ENCODE peak calls at places on chromosomes 16 and 17, in nine cellular contexts. Y is IMR-90, N is GM23338, U is PC-3, K is GM23248, M is fibroblast of lung, Z is DND-41, V is H9, X is hepatocyte. T is an unnamed sample. For H3K4me1 and H4K20me1, the result is how much of the 10 kb centered on the place peaks cover.

GRCh38 chr16:83211711-83212110 is 584.9 kb downstream of the CDH13 start:
- DNase-seq in Y (no peak), N (peak), U (no peak), K (no peak), M (no peak), Z (no peak), V (no peak), X (no peak), T (no peak)

GRCh38 chr17:43169561-43170139 is 1.4 kb upstream of the NBR1 start:
- DNase-seq in Y (peak), N (peak), U (peak), K (peak), M (peak), Z (peak), V (peak), X (peak), T (peak)

GRCh38 chr17:81991684-81992513 is 14.5 kb downstream of the ASPSCR1 start:
- DNase-seq in Y (peak), N (no peak), U (peak), K (peak), M (peak), Z (no peak), V (peak), X (peak), T (peak)

GRCh38 chr17:29345066-29345465 is 45.1 kb upstream of the TAOK1 start:
- DNase-seq in Y (no peak), N (no peak), U (no peak), K (no peak), M (no peak), Z (no peak), V (no peak), X (no peak), T (no peak)

GRCh38 chr17:68733241-68734176 is 132.3 kb upstream of the FAM20A start:
- DNase-seq in Y (peak), N (peak), U (no peak), K (peak), M (peak), Z (no peak), V (peak), X (peak), T (no peak)

GRCh38 chr16:75110637-75111513 is 5.7 kb downstream of the LDHD start:
- DNase-seq in Y (peak), N (peak), U (peak), K (peak), M (peak), Z (peak), V (peak), X (peak), T (peak)

GRCh38 chr16:13436641-13437423 is 483.1 kb upstream of the ERCC4 start:
- DNase-seq in Y (no peak), N (no peak), U (peak), K (no peak), M (no peak), Z (no peak), V (no peak), X (peak), T (no peak)

GRCh38 chr17:3667366-3668278 is 756 bp downstream of the TAX1BP3 start:
- DNase-seq in Y (peak), N (peak), U (peak), K (peak), M (peak), Z (no peak), V (peak), X (peak), T (peak)

GRCh38 chr17:73091770-73092517 is 544 bp downstream of the SLC39A11 start:
- DNase-seq in Y (peak), N (peak), U (peak), K (peak), M (peak), Z (no peak), V (peak), X (peak), T (peak)

GRCh38 chr17:46044286-46044928 is 45.4 kb downstream of the STH start:
- DNase-seq in Y (peak), N (peak), U (peak), K (peak), M (peak), Z (peak), V (peak), X (peak), T (peak)

GRCh38 chr16:87457724-87458423 is 35.0 kb downstream of the ZCCHC14 start:
- DNase-seq in Y (peak), N (no peak), U (peak), K (peak), M (peak), Z (no peak), V (no peak), X (peak), T (peak)

GRCh38 chr16:74035816-74036215 is 260.8 kb upstream of the PSMD7 start:
- DNase-seq in Y (peak), N (peak), U (peak), K (peak), M (peak), Z (peak), V (no peak), X (peak), T (no peak)

GRCh38 chr16:81237282-81237681 is 1.2 kb upstream of the BCO1 start:
- DNase-seq in Y (no peak), N (no peak), U (peak), K (no peak), M (peak), Z (no peak), V (no peak), X (no peak), T (peak)

GRCh38 chr17:60442271-60443201 is 20.2 kb downstream of the CHCT1 start:
- DNase-seq in Y (peak), N (no peak), U (peak), K (peak), M (peak), Z (no peak), V (no peak), X (no peak), T (peak)

GRCh38 chr17:49516190-49516589 is 21.1 kb downstream of the NGFR start:
- DNase-seq in Y (no peak), N (no peak), U (no peak), K (peak), M (no peak), Z (no peak), V (no peak), X (no peak), T (peak)

GRCh38 chr16:29899516-29900101 is at the start of gene SEZ6L2:
- DNase-seq in Y (peak), N (peak), U (peak), K (peak), M (peak), Z (peak), V (peak), X (peak), T (peak)

GRCh38 chr16:85891776-85892166 is 7.2 kb upstream of the IRF8 start:
- DNase-seq in Y (no peak), N (no peak), U (no peak), K (no peak), M (no peak), Z (no peak), V (no peak), X (peak), T (no peak)

GRCh38 chr16:30628628-30629342 is 18.6 kb upstream of the ZNF689 start:
- DNase-seq in Y (peak), N (peak), U (peak), K (peak), M (peak), Z (peak), V (peak), X (peak), T (peak)

GRCh38 chr17:17419621-17420020 is 57.2 kb upstream of the MED9 start:
- DNase-seq in Y (no peak), N (no peak), U (no peak), K (no peak), M (no peak), Z (no peak), V (no peak), X (no peak), T (no peak)

GRCh38 chr17:58224315-58224714 is 5.3 kb upstream of the MKS1 start:
- DNase-seq in Y (peak), N (no peak), U (peak), K (peak), M (peak), Z (no peak), V (no peak), X (no peak), T (no peak)

GRCh38 chr17:2207815-2208515 is 95.6 kb downstream of the SMG6 start:
- DNase-seq in Y (no peak), N (no peak), U (no peak), K (no peak), M (no peak), Z (no peak), V (no peak), X (no peak), T (peak)

GRCh38 chr17:75873587-75874322 is 4.6 kb downstream of the TRIM47 start:
- DNase-seq in Y (no peak), N (no peak), U (no peak), K (no peak), M (no peak), Z (no peak), V (no peak), X (no peak), T (peak)

GRCh38 chr17:30273373-30273772 is 18.4 kb downstream of the BLMH start:
- DNase-seq in Y (peak), N (no peak), U (no peak), K (no peak), M (peak), Z (no peak), V (no peak), X (no peak), T (no peak)

GRCh38 chr16:77211880-77212735 is 12.9 kb downstream of the SYCE1L start:
- DNase-seq in Y (no peak), N (peak), U (peak), K (peak), M (peak), Z (no peak), V (peak), X (peak), T (peak)

GRCh38 chr17:40687106-40687505 is 16.4 kb downstream of the KRT24 start:
- DNase-seq in Y (no peak), N (peak), U (no peak), K (no peak), M (no peak), Z (no peak), V (no peak), X (no peak), T (no peak)

GRCh38 chr16:67486805-67487204 is 3.5 kb upstream of the AGRP start:
- DNase-seq in Y (no peak), N (no peak), U (no peak), K (no peak), M (no peak), Z (no peak), V (no peak), X (no peak), T (peak)

GRCh38 chr17:80779961-80780380 is 211.7 kb upstream of the CHMP6 start:
- DNase-seq in Y (peak), N (no peak), U (no peak), K (peak), M (peak), Z (no peak), V (no peak), X (no peak), T (peak)

GRCh38 chr17:46832945-46833839 is 14.7 kb upstream of the WNT3 start:
- DNase-seq in Y (peak), N (no peak), U (peak), K (peak), M (peak), Z (no peak), V (peak), X (no peak), T (peak)

GRCh38 chr16:67669499-67670101 is 3.0 kb downstream of the C16orf86 start:
- DNase-seq in Y (no peak), N (no peak), U (no peak), K (no peak), M (no peak), Z (no peak), V (no peak), X (no peak), T (no peak)

GRCh38 chr17:59440757-59441458 is 109.5 kb downstream of the YPEL2 start:
- DNase-seq in Y (peak), N (peak), U (peak), K (peak), M (peak), Z (peak), V (peak), X (peak), T (peak)

GRCh38 chr17:70987867-70988340 is 818.6 kb downstream of the KCNJ2 start:
- DNase-seq in Y (no peak), N (peak), U (no peak), K (no peak), M (no peak), Z (no peak), V (peak), X (no peak), T (no peak)

GRCh38 chr16:68760671-68761275 is 23.7 kb downstream of the CDH1 start:
- DNase-seq in Y (peak), N (no peak), U (peak), K (peak), M (no peak), Z (no peak), V (no peak), X (peak), T (peak)

GRCh38 chr17:49576121-49576905 is 642 bp downstream of the NXPH3 start:
- DNase-seq in Y (peak), N (peak), U (peak), K (peak), M (peak), Z (no peak), V (peak), X (peak), T (peak)

GRCh38 chr16:736936-737481 is 3.8 kb downstream of the CIAO3 start:
- DNase-seq in Y (no peak), N (no peak), U (no peak), K (no peak), M (no peak), Z (no peak), V (no peak), X (no peak), T (no peak)
- H3K4me1 ChIP-seq in Y (under half), N (under half), U (under half), K (under half), M (under half), Z (under half), V (under half), X (under half), T (under half)

DNA sequence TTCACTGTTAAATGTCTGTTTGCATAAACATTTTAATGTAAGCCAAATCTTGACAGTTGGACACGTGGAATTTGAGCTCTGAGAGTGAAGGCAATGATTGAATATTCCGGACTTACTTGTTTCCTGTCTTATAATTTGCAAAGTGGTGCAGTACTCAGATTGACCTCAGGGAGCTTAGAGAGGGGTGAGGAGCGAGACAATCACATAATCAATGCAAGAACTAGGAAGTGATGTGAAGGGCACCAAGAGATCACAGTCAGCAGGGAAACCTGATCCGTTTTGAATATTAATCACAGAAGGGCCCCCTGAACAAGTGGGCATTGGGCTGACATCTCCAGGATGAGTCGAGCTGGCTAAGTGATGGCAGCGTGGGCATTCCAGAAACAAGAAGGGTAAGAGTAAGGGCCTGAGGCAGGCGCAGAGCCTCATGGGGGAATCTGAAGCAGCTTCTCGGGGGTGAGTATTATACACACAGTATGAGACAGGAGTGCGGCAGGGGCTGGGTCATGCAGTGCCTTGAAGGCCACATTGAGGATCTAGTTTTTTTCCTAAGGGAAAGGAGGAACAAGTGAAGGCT is 26.1 kb downstream of the TEX2 start:
- DNase-seq in Y (no peak), N (peak), U (peak), K (no peak), M (no peak), Z (no peak), V (peak), X (no peak), T (no peak)
- H3K27ac ChIP-seq in Y (no peak), N (no peak), U (no peak), K (no peak), M (no peak), Z (no peak), V (no peak), X (no peak), T (no peak)

GRCh38 chr16:10970065-10970464 is 25.7 kb downstream of the CLEC16A start:
- DNase-seq in Y (peak), N (no peak), U (no peak), K (peak), M (no peak), Z (no peak), V (no peak), X (no peak), T (no peak)

GRCh38 chr16:10972956-10973464 is 28.6 kb downstream of the CLEC16A start:
- DNase-seq in Y (no peak), N (no peak), U (no peak), K (no peak), M (no peak), Z (no peak), V (no peak), X (no peak), T (no peak)

GRCh38 chr16:10969615-10970014 is 25.3 kb downstream of the CLEC16A start:
- DNase-seq in Y (no peak), N (no peak), U (no peak), K (no peak), M (no peak), Z (no peak), V (no peak), X (no peak), T (no peak)

GRCh38 chr16:10971560-10971961 is 27.2 kb downstream of the CLEC16A start:
- DNase-seq in Y (peak), N (peak), U (peak), K (peak), M (peak), Z (peak), V (peak), X (peak), T (peak)

GRCh38 chr16:10972108-10972955 is 28.0 kb downstream of the CLEC16A start:
- DNase-seq in Y (no peak), N (no peak), U (no peak), K (no peak), M (no peak), Z (no peak), V (no peak), X (no peak), T (no peak)
- H4K20me1 ChIP-seq in Y (under half), N (under half), U (under half), K (under half), M (under half), Z (under half), V (under half), X (under half), T (under half)

GRCh38 chr17:65058151-65058550 is 1.6 kb upstream of the GNA13 start:
- DNase-seq in Y (no peak), N (no peak), U (no peak), K (no peak), M (no peak), Z (no peak), V (no peak), X (no peak), T (no peak)
- H3K4me1 ChIP-seq in Y (under half), N (under half), U (under half), K (under half), M (under half), Z (under half), V (under half), X (under half), T (under half)